ENCODE peak calls at places on chromosome 3, in six cellular contexts. I is adrenal gland, H is kidney epithelial cell, T is coronary artery, G is cardiac muscle cell, F is NCI-H1436. A is an unnamed sample.

GRCh38 chr3:52039426-52039825 is 16.9 kb downstream of the DUSP7 start:
- DNase-seq in I (no peak), H (no peak), T (no peak), G (no peak), F (no peak), A (no peak)

GRCh38 chr3:57127849-57128566 is 37.1 kb downstream of the IL17RD start:
- DNase-seq in I (no peak), H (peak; percentile 49), T (no peak), G (no peak), F (no peak), A (no peak)

GRCh38 chr3:125134952-125135351 is 77.6 kb downstream of the SLC12A8 start:
- DNase-seq in I (no peak), H (no peak), T (no peak), G (no peak), F (no peak), A (no peak)

GRCh38 chr3:187801152-187801551 is 55.9 kb upstream of the BCL6 start:
- DNase-seq in I (no peak), H (no peak), T (no peak), G (no peak), F (no peak), A (no peak)

GRCh38 chr3:8536106-8537052 is 34.8 kb downstream of the LMCD1 start:
- DNase-seq in I (no peak), H (no peak), T (no peak), G (no peak), F (no peak), A (no peak)

GRCh38 chr3:38773528-38773927 is 42.5 kb downstream of the SCN10A start:
- DNase-seq in I (no peak), H (no peak), T (no peak), G (no peak), F (no peak), A (no peak)

GRCh38 chr3:196042673-196043072 is 39.2 kb downstream of the TFRC start:
- DNase-seq in I (no peak), H (no peak), T (no peak), G (no peak), F (no peak), A (no peak)

GRCh38 chr3:41239587-41239986 is 40.3 kb downstream of the CTNNB1 start:
- DNase-seq in I (no peak), H (no peak), T (no peak), G (no peak), F (no peak), A (no peak)

GRCh38 chr3:99172736-99173657 is 271.5 kb upstream of the DCBLD2 start:
- DNase-seq in I (peak; percentile 62), H (peak; percentile 42), T (no peak), G (peak; percentile 70), F (peak; percentile 49), A (peak; percentile 16)

GRCh38 chr3:89795506-89795905 is 688.1 kb downstream of the EPHA3 start:
- DNase-seq in I (no peak), H (no peak), T (no peak), G (no peak), F (no peak), A (no peak)

GRCh38 chr3:157588386-157589060 is 85.3 kb upstream of the VEPH1 start:
- DNase-seq in I (no peak), H (no peak), T (no peak), G (no peak), F (no peak), A (no peak)

GRCh38 chr3:189839576-189839975 is 208.4 kb downstream of the TP63 start:
- DNase-seq in I (peak; percentile 60), H (peak; percentile 90), T (no peak), G (no peak), F (no peak), A (no peak)

GRCh38 chr3:149332781-149333517 is 487 bp downstream of the TM4SF18 start:
- DNase-seq in I (no peak), H (no peak), T (no peak), G (no peak), F (no peak), A (no peak)

GRCh38 chr3:178445139-178445538 is 91.1 kb upstream of the KCNMB2 start:
- DNase-seq in I (no peak), H (no peak), T (no peak), G (no peak), F (no peak), A (no peak)

GRCh38 chr3:71360694-71361093 is 222.8 kb downstream of the FOXP1 start:
- DNase-seq in I (no peak), H (no peak), T (no peak), G (no peak), F (no peak), A (no peak)

GRCh38 chr3:13163848-13164382 is 90.7 kb upstream of the IQSEC1 start:
- DNase-seq in I (no peak), H (no peak), T (no peak), G (no peak), F (no peak), A (no peak)

GRCh38 chr3:166810741-166811445 is 569.2 kb downstream of the ZBBX start:
- DNase-seq in I (no peak), H (no peak), T (no peak), G (no peak), F (no peak), A (no peak)

GRCh38 chr3:48408823-48409281 is 21.0 kb downstream of the PLXNB1 start:
- DNase-seq in I (no peak), H (no peak), T (peak; percentile 71), G (no peak), F (no peak), A (no peak)

GRCh38 chr3:124793054-124793740 is 62.9 kb downstream of the UMPS start:
- DNase-seq in I (peak; percentile 77), H (no peak), T (no peak), G (no peak), F (no peak), A (peak; percentile 14)

GRCh38 chr3:52237659-52238172 is 1.2 kb downstream of the TWF2 start:
- DNase-seq in I (peak; percentile 94), H (peak; percentile 61), T (peak; percentile 89), G (no peak), F (no peak), A (no peak)

GRCh38 chr3:87706176-87706575 is 352.6 kb downstream of the CGGBP1 start:
- DNase-seq in I (no peak), H (no peak), T (no peak), G (no peak), F (no peak), A (no peak)

GRCh38 chr3:181712505-181713299 is 977 bp downstream of the SOX2 start:
- DNase-seq in I (no peak), H (no peak), T (no peak), G (no peak), F (peak; percentile 39), A (no peak)

GRCh38 chr3:58691997-58692396 is 25.4 kb upstream of the FAM3D start:
- DNase-seq in I (no peak), H (no peak), T (no peak), G (peak; percentile 45), F (no peak), A (no peak)

GRCh38 chr3:11699083-11699427 is 55.3 kb upstream of the VGLL4 start:
- DNase-seq in I (no peak), H (no peak), T (no peak), G (no peak), F (no peak), A (peak; percentile 55)

GRCh38 chr3:31132132-31132769 is 237.8 kb upstream of the GADL1 start:
- DNase-seq in I (no peak), H (no peak), T (no peak), G (peak; percentile 35), F (no peak), A (no peak)

A was measured in epithelial cell of prostate.